ENCODE peak calls at places on chromosomes 1 and 21, in ten cellular contexts. G is A549, K is IMR-90, J is cardiac fibroblast, I is retinal pigment epithelial cell, E is GM06990, A is PC-3, U is vagina, X is GM23338, W is thyroid gland. H is an unnamed sample.

GRCh38 chr1:214404571-214405213 is 123.7 kb downstream of the SMYD2 start:
- DNase-seq in G (no peak), K (peak), J (peak), I (no peak), E (no peak), A (peak), U (no peak), X (peak), W (no peak), H (no peak)

GRCh38 chr1:42660907-42661500 is 2.8 kb downstream of the PPIH start:
- DNase-seq in G (no peak), K (no peak), J (no peak), I (no peak), E (no peak), A (no peak), U (no peak), X (no peak), W (no peak), H (no peak)

GRCh38 chr1:57423135-57424131 is at the start of gene DAB1:
- DNase-seq in G (no peak), K (peak), J (peak), I (no peak), E (peak), A (no peak), U (no peak), X (peak), W (no peak), H (no peak)

GRCh38 chr1:41500378-41500777 is 15.9 kb upstream of the EDN2 start:
- DNase-seq in G (peak), K (no peak), J (no peak), I (no peak), E (no peak), A (peak), U (no peak), X (no peak), W (peak), H (no peak)

GRCh38 chr1:67190410-67190809 is 24.2 kb downstream of the IL23R start:
- DNase-seq in G (peak), K (no peak), J (no peak), I (no peak), E (no peak), A (peak), U (no peak), X (no peak), W (no peak), H (no peak)

GRCh38 chr1:171251042-171251740 is 2.9 kb downstream of the FMO1 start:
- DNase-seq in G (no peak), K (peak), J (peak), I (no peak), E (no peak), A (peak), U (no peak), X (peak), W (no peak), H (no peak)

GRCh38 chr1:227885648-227886502 is 61.9 kb downstream of the WNT9A start:
- DNase-seq in G (peak), K (peak), J (peak), I (no peak), E (no peak), A (peak), U (peak), X (no peak), W (peak), H (no peak)

GRCh38 chr1:206419250-206419649 is 51.0 kb upstream of the IKBKE start:
- DNase-seq in G (no peak), K (no peak), J (peak), I (no peak), E (no peak), A (peak), U (no peak), X (peak), W (no peak), H (no peak)

GRCh38 chr1:152858062-152858461 is 1.7 kb upstream of the LCE7A start:
- DNase-seq in G (no peak), K (no peak), J (no peak), I (no peak), E (no peak), A (no peak), U (no peak), X (no peak), W (no peak), H (no peak)

GRCh38 chr1:206445116-206445515 is 25.2 kb upstream of the IKBKE start:
- DNase-seq in G (no peak), K (peak), J (no peak), I (no peak), E (no peak), A (no peak), U (no peak), X (no peak), W (no peak), H (no peak)

GRCh38 chr1:215279682-215280081 is 197.1 kb downstream of the KCNK2 start:
- DNase-seq in G (no peak), K (no peak), J (no peak), I (no peak), E (no peak), A (no peak), U (no peak), X (no peak), W (no peak), H (no peak)

GRCh38 chr1:25145775-25146381 is 86.4 kb downstream of the SYF2 start:
- DNase-seq in G (no peak), K (no peak), J (no peak), I (no peak), E (peak), A (no peak), U (no peak), X (no peak), W (peak), H (no peak)

GRCh38 chr1:41823453-41823852 is 95.3 kb downstream of the HIVEP3 start:
- DNase-seq in G (no peak), K (no peak), J (peak), I (peak), E (no peak), A (peak), U (no peak), X (peak), W (peak), H (no peak)

GRCh38 chr1:6086762-6087401 is 41.2 kb downstream of the KCNAB2 start:
- DNase-seq in G (no peak), K (no peak), J (no peak), I (no peak), E (no peak), A (no peak), U (no peak), X (no peak), W (no peak), H (no peak)

GRCh38 chr1:157961805-157962762 is 31.4 kb upstream of the KIRREL1 start:
- DNase-seq in G (peak), K (peak), J (peak), I (peak), E (no peak), A (peak), U (no peak), X (peak), W (no peak), H (no peak)

GRCh38 chr1:58702766-58703165 is 2.9 kb upstream of the MYSM1 start:
- DNase-seq in G (no peak), K (no peak), J (no peak), I (no peak), E (no peak), A (no peak), U (no peak), X (no peak), W (no peak), H (no peak)

GRCh38 chr21:42161401-42161956 is 57.5 kb upstream of the ABCG1 start:
- DNase-seq in G (no peak), K (no peak), J (no peak), I (no peak), E (no peak), A (no peak), U (peak), X (no peak), W (no peak), H (no peak)

GRCh38 chr1:225953315-225953714 is 12.3 kb upstream of the LEFTY2 start:
- DNase-seq in G (no peak), K (no peak), J (no peak), I (no peak), E (no peak), A (peak), U (no peak), X (no peak), W (no peak), H (no peak)

GRCh38 chr1:204331275-204331674 is 28.5 kb downstream of the PLEKHA6 start:
- DNase-seq in G (peak), K (no peak), J (no peak), I (no peak), E (no peak), A (peak), U (no peak), X (no peak), W (no peak), H (no peak)

GRCh38 chr1:154866995-154867795 is 2.9 kb downstream of the KCNN3 start:
- DNase-seq in G (no peak), K (peak), J (peak), I (no peak), E (no peak), A (peak), U (no peak), X (peak), W (peak), H (no peak)

GRCh38 chr1:155091071-155092051 is 12.7 kb downstream of the EFNA3 start:
- DNase-seq in G (peak), K (peak), J (peak), I (no peak), E (peak), A (peak), U (no peak), X (peak), W (peak), H (no peak)

GRCh38 chr1:115166531-115167091 is 77.3 kb upstream of the TSPAN2 start:
- DNase-seq in G (peak), K (peak), J (peak), I (no peak), E (no peak), A (peak), U (peak), X (peak), W (no peak), H (no peak)

GRCh38 chr1:11736746-11737639 is 1.1 kb downstream of the AGTRAP start:
- DNase-seq in G (peak), K (peak), J (peak), I (peak), E (no peak), A (peak), U (no peak), X (peak), W (peak), H (peak)

GRCh38 chr21:29671728-29672127 is 268.1 kb downstream of the GRIK1 start:
- DNase-seq in G (no peak), K (no peak), J (no peak), I (no peak), E (no peak), A (no peak), U (no peak), X (peak), W (no peak), H (no peak)

DNA sequence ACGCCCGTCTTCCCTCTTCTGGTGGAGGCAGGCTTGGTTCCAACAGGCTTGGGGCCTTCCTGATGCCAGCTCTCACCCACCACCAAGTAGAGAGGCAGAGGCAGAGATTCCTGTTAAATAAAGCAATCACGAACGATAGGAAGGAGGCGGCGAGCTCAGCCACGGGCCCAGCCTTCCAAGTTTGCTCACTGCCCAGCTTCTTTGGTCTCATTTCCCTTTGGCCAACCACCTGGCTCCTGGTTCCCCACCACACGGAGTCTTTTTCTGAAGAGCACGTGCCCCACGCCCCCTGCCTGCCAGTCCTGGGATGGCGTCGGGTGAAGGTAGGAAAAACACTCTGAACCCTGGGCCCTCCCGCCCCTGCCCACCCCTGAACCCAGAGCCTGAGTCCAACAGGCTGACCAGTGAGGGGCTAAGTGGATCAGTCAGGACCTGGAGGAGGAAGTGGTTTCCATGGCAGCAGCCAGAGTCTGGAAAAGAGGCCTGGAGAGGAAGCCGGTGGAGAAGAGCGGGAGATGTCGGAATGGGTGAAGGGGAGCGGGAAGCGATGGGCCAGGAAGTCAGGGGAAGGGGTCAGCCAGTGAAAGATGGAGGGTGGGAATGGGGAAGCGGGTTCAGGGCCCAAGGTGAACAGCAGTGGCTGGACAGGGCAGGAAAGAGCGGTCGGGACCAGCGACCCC is 158.2 kb upstream of the KLHDC7A start:
- DNase-seq in G (no peak), K (no peak), J (no peak), I (no peak), E (no peak), A (peak), U (no peak), X (peak), W (no peak), H (no peak)
- TF ChIP-seq CTCF in G (no peak), K (no peak), J (no peak), I (no peak), E (peak), A (peak), U (no peak), X (peak), W (no peak), H (no peak)

GRCh38 chr1:182917386-182917785 is 35.6 kb downstream of the SHCBP1L start:
- DNase-seq in G (no peak), K (peak), J (peak), I (no peak), E (no peak), A (no peak), U (no peak), X (no peak), W (no peak), H (no peak)
- H3K4me3 ChIP-seq in G (no peak), K (no peak), J (no peak), I (no peak), E (no peak), A (no peak), U (no peak), X (no peak), W (no peak), H (no peak)

GRCh38 chr21:38830667-38831525 is 25.2 kb downstream of the ETS2 start:
- DNase-seq in G (no peak), K (no peak), J (no peak), I (no peak), E (no peak), A (no peak), U (peak), X (no peak), W (no peak), H (no peak)

GRCh38 chr21:38832664-38833063 is 26.9 kb downstream of the ETS2 start:
- DNase-seq in G (no peak), K (no peak), J (no peak), I (no peak), E (no peak), A (no peak), U (peak), X (no peak), W (no peak), H (no peak)

GRCh38 chr21:38831526-38832467 is 26.1 kb downstream of the ETS2 start:
- DNase-seq in G (peak), K (peak), J (peak), I (peak), E (peak), A (peak), U (peak), X (no peak), W (peak), H (peak)

GRCh38 chr21:38834725-38835124 is 29.0 kb downstream of the ETS2 start:
- DNase-seq in G (no peak), K (no peak), J (no peak), I (no peak), E (no peak), A (no peak), U (peak), X (no peak), W (no peak), H (no peak)

DNA sequence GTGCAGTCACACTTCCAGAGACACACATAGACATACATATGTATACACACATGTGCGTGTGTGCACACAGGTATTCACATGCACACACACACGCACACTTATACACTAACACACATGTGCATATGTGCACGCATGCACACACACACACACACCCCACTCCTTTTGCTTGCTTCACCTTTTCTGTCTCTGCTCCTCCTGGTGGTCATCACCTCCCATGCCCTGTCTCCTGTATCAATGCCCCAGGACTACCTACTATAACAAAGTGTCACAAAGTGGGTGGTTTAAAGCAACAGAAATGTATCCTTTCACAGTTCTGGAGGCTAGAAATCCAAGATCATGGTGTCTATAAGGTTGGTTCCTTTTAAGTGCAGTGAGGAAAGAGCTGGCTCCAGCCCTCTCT is 27.4 kb downstream of the ETS2 start:
- DNase-seq in G (no peak), K (no peak), J (no peak), I (no peak), E (no peak), A (no peak), U (peak), X (no peak), W (no peak), H (no peak)
- TF ChIP-seq CTCF in G (no peak), K (no peak), J (peak), I (peak), E (no peak), A (peak), U (no peak), X (peak), W (no peak), H (peak)

DNA sequence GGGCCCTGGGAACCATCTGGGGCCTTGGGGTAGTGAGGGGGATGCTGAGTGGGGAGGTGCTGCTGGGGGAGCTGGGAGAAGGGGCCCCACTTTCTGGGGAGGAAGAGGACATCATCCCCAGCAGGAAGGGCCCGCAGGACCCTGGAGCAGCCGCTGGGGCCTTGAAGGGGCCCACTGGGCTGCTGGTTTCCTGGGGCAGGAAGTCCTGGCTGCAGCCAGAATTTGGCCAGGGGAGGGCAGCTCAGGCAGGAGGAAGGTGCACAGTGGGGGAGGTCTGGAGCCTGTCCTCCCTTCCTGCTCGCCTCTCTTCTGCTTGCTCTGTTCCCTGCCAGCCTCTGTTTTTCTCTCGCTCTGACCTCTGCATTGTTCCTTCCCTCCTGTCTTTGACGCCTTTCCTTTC is 23.8 kb downstream of the ACOT11 start:
- DNase-seq in G (no peak), K (no peak), J (peak), I (no peak), E (no peak), A (no peak), U (no peak), X (peak), W (no peak), H (no peak)
- H3K4me3 ChIP-seq in G (no peak), K (no peak), J (no peak), I (no peak), E (no peak), A (no peak), U (no peak), X (no peak), W (no peak), H (no peak)

GRCh38 chr1:181919729-181919991 is 141.9 kb downstream of the ZNF648 start:
- DNase-seq in G (no peak), K (no peak), J (no peak), I (no peak), E (no peak), A (no peak), U (no peak), X (peak), W (no peak), H (no peak)
- TF ChIP-seq CTCF in G (no peak), K (no peak), J (no peak), I (peak), E (peak), A (no peak), U (no peak), X (peak), W (no peak), H (no peak)

GRCh38 chr1:147168626-147169058 is 3.6 kb downstream of the PRKAB2 start:
- DNase-seq in G (no peak), K (peak), J (peak), I (no peak), E (no peak), A (peak), U (no peak), X (no peak), W (peak), H (no peak)
- H3K4me3 ChIP-seq in G (no peak), K (no peak), J (no peak), I (no peak), E (no peak), A (peak), U (no peak), X (peak), W (no peak), H (no peak)

GRCh38 chr1:30715216-30715615 is 8.2 kb downstream of the MATN1 start:
- DNase-seq in G (peak), K (no peak), J (no peak), I (no peak), E (no peak), A (peak), U (no peak), X (peak), W (no peak), H (no peak)
- TF ChIP-seq CTCF in G (no peak), K (peak), J (peak), I (peak), E (peak), A (peak), U (no peak), X (peak), W (no peak), H (peak)

H was measured in AG09309.